ENCODE peak calls at places on chromosome 1, in eight cellular contexts. H is ovary, C is K562, G is IMR-90, B is H54, K is GM12892, W is breast epithelium, U is heart left ventricle. V is an unnamed sample.

GRCh38 chr1:202037706-202038296 is 27.4 kb downstream of the ELF3 start:
- DNase-seq in W (no peak), G (peak; percentile 72), C (no peak), K (no peak), H (no peak), B (no peak), U (no peak), V (no peak)

GRCh38 chr1:243271990-243272389 is 16.1 kb downstream of the SDCCAG8 start:
- DNase-seq in G (no peak), C (no peak), K (no peak), H (no peak), B (no peak), U (no peak), W (no peak), V (no peak)

GRCh38 chr1:170284425-170284824 is 138.7 kb downstream of the NTMT2 start:
- DNase-seq in W (no peak), U (no peak), G (no peak), K (no peak), B (no peak), H (no peak), C (no peak), V (no peak)

GRCh38 chr1:21318714-21319159 is 28.5 kb upstream of the ECE1 start:
- DNase-seq in H (peak; percentile 100), B (no peak), C (no peak), W (peak; percentile 74), G (peak; percentile 87), U (peak; percentile 94), K (no peak), V (no peak)

GRCh38 chr1:30196872-30197615 is 526.3 kb downstream of the MATN1 start:
- DNase-seq in B (no peak), K (no peak), G (no peak), C (no peak), W (no peak), U (no peak), H (no peak), V (no peak)

GRCh38 chr1:200846421-200846820 is 26.4 kb upstream of the GPR25 start:
- DNase-seq in W (no peak), K (no peak), G (no peak), C (no peak), U (no peak), H (no peak), B (no peak), V (no peak)

GRCh38 chr1:93702102-93702827 is 20.6 kb upstream of the BCAR3 start:
- DNase-seq in G (no peak), K (no peak), H (no peak), U (peak; percentile 60), C (no peak), W (peak; percentile 50), B (no peak), V (no peak)

GRCh38 chr1:217911908-217912307 is 280.8 kb downstream of the SPATA17 start:
- DNase-seq in W (no peak), C (no peak), H (no peak), U (no peak), B (no peak), G (no peak), K (no peak), V (no peak)

GRCh38 chr1:156504062-156504813 is 3.7 kb upstream of the MEF2D start:
- DNase-seq in U (no peak), K (no peak), C (no peak), H (no peak), G (peak; percentile 33), B (no peak), W (no peak), V (no peak)

GRCh38 chr1:91020967-91021685 is 709 bp downstream of the ZNF644 start:
- DNase-seq in U (peak; percentile 59), C (peak; percentile 65), K (peak; percentile 29), W (peak; percentile 72), B (peak; percentile 49), H (peak; percentile 72), G (peak; percentile 89), V (peak; percentile 68)

GRCh38 chr1:80776286-80776685 is 1024.4 kb upstream of the ADGRL2 start:
- DNase-seq in K (no peak), W (no peak), U (no peak), C (no peak), G (no peak), H (no peak), B (no peak), V (no peak)

GRCh38 chr1:9341301-9341845 is 48.7 kb downstream of the SPSB1 start:
- DNase-seq in W (no peak), B (no peak), G (no peak), U (no peak), H (no peak), K (no peak), C (no peak), V (no peak)

GRCh38 chr1:9340864-9341263 is 48.2 kb downstream of the SPSB1 start:
- DNase-seq in G (no peak), U (no peak), K (no peak), B (no peak), C (no peak), H (no peak), W (no peak), V (no peak)

GRCh38 chr1:9343269-9343668 is 50.6 kb downstream of the SPSB1 start:
- DNase-seq in B (no peak), H (no peak), K (no peak), C (no peak), U (no peak), G (no peak), W (no peak), V (no peak)

GRCh38 chr1:9340172-9340854 is 47.6 kb downstream of the SPSB1 start:
- DNase-seq in H (no peak), C (no peak), G (peak; percentile 33), K (no peak), W (no peak), B (no peak), U (no peak), V (no peak)

DNA sequence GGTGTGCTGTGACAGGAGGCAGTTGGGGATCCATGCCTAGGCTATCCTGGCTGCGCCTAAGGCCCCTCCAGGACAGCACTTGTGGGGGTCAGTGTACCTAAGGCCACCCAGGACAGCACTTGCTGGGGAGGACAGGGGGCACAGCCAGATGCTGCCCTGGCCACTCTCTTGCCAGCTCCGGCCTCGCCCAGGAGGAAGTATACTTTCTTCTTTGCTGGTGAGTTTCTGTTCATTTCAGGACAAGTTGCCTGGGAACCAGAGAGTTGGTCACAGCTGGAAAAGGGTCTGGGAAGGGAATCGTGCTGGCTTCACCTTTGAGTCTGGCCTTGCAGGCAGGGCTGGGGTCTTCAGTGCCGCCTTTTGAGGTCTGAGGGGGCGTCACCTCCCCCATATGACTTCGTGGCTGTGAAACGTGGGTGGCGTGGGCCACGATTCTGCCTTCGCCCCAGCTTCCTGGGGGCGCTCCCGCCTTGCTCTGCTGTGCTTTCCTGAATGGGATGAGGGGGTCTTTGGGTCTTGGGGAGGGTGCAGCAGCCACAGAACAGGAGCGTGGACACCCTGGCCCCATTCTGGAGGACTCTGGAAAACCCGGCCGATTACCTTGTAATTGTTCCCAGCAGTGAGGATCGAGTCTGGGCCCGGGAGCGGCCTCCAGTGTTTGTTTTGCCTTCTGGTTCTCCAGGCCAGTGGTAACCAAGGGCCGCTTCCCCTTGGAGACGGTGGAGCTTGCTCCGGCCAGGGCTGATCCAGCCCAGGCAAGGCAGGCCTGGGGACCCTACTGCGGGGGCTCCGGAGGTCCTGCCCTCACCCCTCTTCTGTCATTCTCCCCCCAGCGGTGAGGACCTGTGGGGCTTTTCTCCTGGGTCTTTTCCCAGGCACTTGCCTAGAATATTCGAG is 45.9 kb downstream of the SPSB1 start:
- DNase-seq in B (no peak), H (no peak), W (peak; percentile 57), G (no peak), U (no peak), C (no peak), K (no peak), V (peak; percentile 39)
- TF ChIP-seq POLR2A in B (no peak), H (no peak), W (no peak), G (no peak), U (no peak), C (no peak), K (no peak), V (no peak)

GRCh38 chr1:75795703-75796193 is 934 bp upstream of the MSH4 start:
- DNase-seq in K (no peak), B (no peak), G (no peak), C (no peak), H (no peak), U (no peak), W (no peak), V (no peak)
- TF ChIP-seq POLR2A in K (no peak), B (no peak), G (no peak), C (peak; percentile 42), H (no peak), U (no peak), W (no peak), V (no peak)

GRCh38 chr1:74732960-74733615 is at the start of the genes CRYZ and TYW3:
- DNase-seq in W (peak; percentile 85), G (peak; percentile 92), C (peak; percentile 68), B (peak; percentile 52), H (peak; percentile 87), K (peak; percentile 44), U (peak; percentile 92), V (peak; percentile 89)
- TF ChIP-seq POLR2A in W (peak; percentile 25), G (peak; percentile 79), C (peak; percentile 92), B (peak; percentile 54), H (no peak), K (peak; percentile 88), U (peak; percentile 49), V (peak; percentile 54)

GRCh38 chr1:203290261-203291089 is 14.8 kb upstream of the BTG2 start:
- DNase-seq in W (peak; percentile 98), K (peak; percentile 91), U (peak; percentile 96), H (peak; percentile 99), C (peak; percentile 92), G (peak; percentile 73), B (no peak), V (peak; percentile 97)
- TF ChIP-seq POLR2A in W (peak; percentile 51), K (peak; percentile 69), U (peak; percentile 76), H (peak; percentile 62), C (no peak), G (no peak), B (no peak), V (peak; percentile 97)

DNA sequence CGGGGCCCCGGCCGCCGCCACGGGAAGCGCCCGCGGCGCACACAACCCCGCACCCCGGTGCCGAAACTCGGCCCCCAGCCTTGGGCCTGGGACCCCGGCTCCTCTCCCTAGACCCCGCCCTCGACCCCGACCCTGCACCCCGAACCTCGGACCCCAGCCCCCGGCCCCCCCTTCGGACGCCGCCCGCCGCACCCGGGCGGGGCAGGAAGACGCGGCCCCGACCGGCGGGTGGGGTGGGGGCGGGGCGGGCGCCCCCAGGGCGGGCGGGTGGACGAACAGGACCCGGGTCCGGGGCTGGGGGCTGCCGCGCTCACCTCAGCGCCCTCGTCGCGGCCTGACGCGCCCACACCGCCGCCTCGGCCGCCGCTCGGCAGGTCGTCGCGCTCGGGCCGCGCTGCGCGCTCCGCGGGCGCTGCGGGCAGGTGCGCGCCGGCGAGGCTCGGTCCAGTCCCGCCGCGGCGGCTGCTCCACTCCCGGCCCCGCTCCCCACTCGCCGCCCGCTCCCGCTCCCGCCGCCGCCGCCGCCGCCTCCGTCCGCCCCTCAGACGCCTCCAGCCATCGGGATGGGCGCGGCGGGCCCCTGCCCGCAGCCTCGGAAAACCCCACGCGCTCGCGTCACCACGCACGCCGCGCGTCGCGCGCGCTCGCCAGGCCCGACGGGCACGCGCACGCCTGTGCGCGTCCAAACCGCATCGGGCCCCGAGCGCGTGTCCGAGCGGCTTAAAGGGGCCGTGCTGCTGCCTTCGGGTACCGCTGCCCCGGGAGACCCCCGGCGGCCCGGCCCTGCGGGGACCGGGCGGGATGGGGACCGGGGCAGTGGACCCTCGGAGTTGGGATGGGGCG is at the start of gene GNB1:
- DNase-seq in B (peak; percentile 73), G (peak; percentile 88), W (peak; percentile 72), U (peak; percentile 89), C (peak; percentile 93), K (peak; percentile 98), H (peak; percentile 90), V (peak; percentile 77)
- TF ChIP-seq POLR2A in B (peak; percentile 38), G (peak; percentile 49), W (no peak), U (peak; percentile 68), C (no peak), K (peak; percentile 56), H (peak; percentile 78), V (peak; percentile 72)